ENCODE peak calls at places on chromosomes 3 and 15, in six cellular contexts. W, Y, X, Q, L and C are unnamed samples.
A peak's percentile ranks its signal among the peaks of the same experiment; 100 is the strongest.

GRCh38 chr15:58077427-58077826 is 11.9 kb upstream of the ALDH1A2 start:
- DNase-seq in W (no peak), Y (no peak), X (peak; percentile 59), Q (no peak), L (no peak), C (no peak)

GRCh38 chr3:71753716-71754609 is at the start of gene GPR27:
- DNase-seq in W (peak; percentile 37), Y (peak; percentile 12), X (peak; percentile 49), Q (no peak), L (peak; percentile 72), C (peak; percentile 56)

GRCh38 chr3:72185549-72186484 is 400.9 kb upstream of the PROK2 start:
- DNase-seq in W (peak; percentile 54), Y (peak; percentile 80), X (peak; percentile 42), Q (no peak), L (no peak), C (no peak)

GRCh38 chr15:51907136-51907862 is 64.3 kb downstream of the LEO1 start:
- DNase-seq in W (peak; percentile 31), Y (peak; percentile 42), X (peak; percentile 91), Q (no peak), L (no peak), C (no peak)

GRCh38 chr15:84671211-84671610 is 13.2 kb upstream of the NMB start:
- DNase-seq in W (peak; percentile 71), Y (peak; percentile 87), X (peak; percentile 25), Q (no peak), L (no peak), C (no peak)

GRCh38 chr15:42499888-42500609 is 4.6 kb downstream of the SNAP23 start:
- DNase-seq in W (no peak), Y (no peak), X (peak; percentile 93), Q (no peak), L (no peak), C (no peak)

GRCh38 chr3:184336484-184337230 is 743 bp upstream of the FAM131A start:
- DNase-seq in W (peak; percentile 68), Y (peak; percentile 65), X (no peak), Q (no peak), L (peak; percentile 54), C (no peak)

GRCh38 chr3:72744330-72744729 is 103.9 kb downstream of the SHQ1 start:
- DNase-seq in W (no peak), Y (no peak), X (no peak), Q (no peak), L (no peak), C (no peak)

GRCh38 chr15:37876900-37877299 is 57.5 kb upstream of the TMCO5A start:
- DNase-seq in W (no peak), Y (no peak), X (no peak), Q (no peak), L (no peak), C (no peak)

GRCh38 chr3:134064081-134064480 is 34.4 kb upstream of the SLCO2A1 start:
- DNase-seq in W (no peak), Y (no peak), X (no peak), Q (no peak), L (no peak), C (no peak)

GRCh38 chr3:53194218-53195065 is 33.4 kb downstream of the PRKCD start:
- DNase-seq in W (peak; percentile 23), Y (peak; percentile 39), X (no peak), Q (no peak), L (no peak), C (peak; percentile 61)

GRCh38 chr15:70488002-70488605 is 275.3 kb downstream of the UACA start:
- DNase-seq in W (peak; percentile 67), Y (peak; percentile 67), X (peak; percentile 92), Q (peak; percentile 73), L (peak; percentile 87), C (peak; percentile 75)

GRCh38 chr3:61978460-61979419 is 394.6 kb downstream of the FEZF2 start:
- DNase-seq in W (no peak), Y (no peak), X (no peak), Q (no peak), L (no peak), C (no peak)

GRCh38 chr15:69578792-69579587 is 126.4 kb downstream of the RPLP1 start:
- DNase-seq in W (no peak), Y (no peak), X (peak; percentile 56), Q (no peak), L (no peak), C (no peak)

GRCh38 chr3:155870945-155871745 is 695 bp downstream of the GMPS start:
- DNase-seq in W (no peak), Y (no peak), X (peak; percentile 42), Q (peak; percentile 56), L (peak; percentile 75), C (peak; percentile 54)

GRCh38 chr3:46276497-46277099 is 34.3 kb downstream of the CCR3 start:
- DNase-seq in W (peak; percentile 5), Y (no peak), X (peak; percentile 74), Q (no peak), L (peak; percentile 79), C (peak; percentile 73)

GRCh38 chr3:117660941-117661635 is 951.5 kb downstream of the TUSC7 start:
- DNase-seq in W (no peak), Y (peak; percentile 80), X (no peak), Q (no peak), L (no peak), C (no peak)

GRCh38 chr15:69265347-69265955 is 33.3 kb upstream of the PAQR5 start:
- DNase-seq in W (peak; percentile 31), Y (peak; percentile 17), X (peak; percentile 48), Q (no peak), L (no peak), C (no peak)

GRCh38 chr3:195227871-195228270 is 43.1 kb downstream of the XXYLT1 start:
- DNase-seq in W (no peak), Y (no peak), X (peak; percentile 62), Q (no peak), L (peak; percentile 31), C (no peak)

DNA sequence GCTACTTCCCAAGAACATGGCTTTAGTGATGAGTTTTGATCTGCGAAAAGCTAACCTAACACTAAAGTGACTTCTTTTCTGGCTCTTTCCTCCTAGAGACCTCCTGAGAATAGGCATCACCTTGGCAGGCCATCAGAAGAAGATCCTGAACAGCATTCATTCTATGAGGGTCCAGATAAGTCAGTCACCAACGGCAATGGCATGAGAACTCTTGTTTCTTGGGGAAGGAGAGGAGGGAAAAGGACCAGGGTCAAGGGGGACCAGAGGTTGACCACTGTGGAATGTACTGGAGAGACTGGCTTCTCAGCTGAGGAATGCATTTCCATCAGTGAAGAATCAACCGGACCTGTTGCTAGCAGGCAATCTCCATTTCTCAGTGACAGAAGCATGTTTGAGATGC is 463.9 kb downstream of the EPHB1 start:
- DNase-seq in W (no peak), Y (no peak), X (no peak), Q (no peak), L (no peak), C (no peak)
- H2AK5ac ChIP-seq in W (no peak overlapping the region), Y (no peak overlapping the region), X (no peak overlapping the region), Q (no peak overlapping the region), L (no peak overlapping the region), C (no peak overlapping the region)

GRCh38 chr15:38893920-38894259 is 329.3 kb upstream of the RASGRP1 start:
- DNase-seq in W (no peak), Y (no peak), X (peak; percentile 16), Q (no peak), L (no peak), C (no peak)
- H3K14ac ChIP-seq in W (no peak overlapping the region), Y (peak overlapping the region; percentile 91), X (no peak overlapping the region), Q (no peak overlapping the region), L (no peak overlapping the region), C (no peak overlapping the region)

GRCh38 chr3:176971613-176972174 is 225.6 kb downstream of the TBL1XR1 start:
- DNase-seq in W (no peak), Y (peak; percentile 16), X (no peak), Q (no peak), L (no peak), C (no peak)
- H2AK5ac ChIP-seq in W (no peak overlapping the region), Y (no peak overlapping the region), X (no peak overlapping the region), Q (no peak overlapping the region), L (no peak overlapping the region), C (no peak overlapping the region)

DNA sequence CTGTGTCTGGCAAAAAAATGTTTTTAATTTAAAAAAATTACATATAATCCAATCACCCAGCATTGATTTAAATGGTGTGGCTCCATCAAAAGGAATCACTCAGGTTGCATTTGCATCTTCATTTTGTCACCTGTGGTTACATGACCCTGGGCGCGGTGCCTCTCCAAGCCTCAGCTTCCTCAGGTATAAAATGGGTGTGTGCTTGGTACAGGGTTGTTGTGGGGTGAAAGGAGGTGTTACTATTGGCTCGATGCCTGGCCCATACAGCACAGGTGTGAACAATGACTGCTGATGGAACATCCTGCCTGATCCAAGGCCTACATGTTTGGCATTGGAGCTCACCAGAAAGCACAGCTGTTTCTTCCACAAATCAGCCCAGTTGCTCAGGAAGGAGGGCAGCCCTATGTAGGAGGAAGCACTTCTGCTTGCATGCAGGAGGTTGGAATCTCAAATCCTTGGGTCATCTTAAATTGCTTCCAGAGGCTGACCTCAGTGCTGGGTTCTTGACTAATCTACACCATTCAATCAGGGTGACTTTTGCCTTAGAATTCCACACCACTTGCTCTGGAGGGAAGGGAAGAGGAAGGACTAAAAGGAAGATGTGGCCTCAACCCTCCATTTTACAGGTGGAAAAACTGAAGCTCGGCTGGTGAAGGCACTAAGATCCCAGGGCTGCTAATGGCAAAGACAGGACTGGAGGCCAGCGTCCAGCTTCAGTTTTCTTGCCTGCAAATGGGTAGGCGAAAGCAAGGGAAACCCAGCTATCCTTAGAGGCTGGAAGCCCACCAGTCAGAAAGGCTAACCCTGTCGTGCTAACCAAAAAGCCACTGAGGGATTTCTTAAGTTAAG is 31.7 kb downstream of the BHLHE40 start:
- DNase-seq in W (no peak), Y (peak; percentile 39), X (no peak), Q (no peak), L (no peak), C (no peak)
- H3K14ac ChIP-seq in W (no peak overlapping the region), Y (no peak overlapping the region), X (peak overlapping the region; percentile 16), Q (no peak overlapping the region), L (no peak overlapping the region), C (no peak overlapping the region)

GRCh38 chr3:14458434-14459280 is 56.3 kb downstream of the SLC6A6 start:
- DNase-seq in W (no peak), Y (no peak), X (no peak), Q (no peak), L (no peak), C (no peak)

GRCh38 chr3:14459384-14459783 is 57.0 kb downstream of the SLC6A6 start:
- DNase-seq in W (no peak), Y (no peak), X (no peak), Q (no peak), L (no peak), C (no peak)

GRCh38 chr3:14457481-14457880 is 55.1 kb downstream of the SLC6A6 start:
- DNase-seq in W (no peak), Y (no peak), X (no peak), Q (no peak), L (no peak), C (no peak)

GRCh38 chr3:14456794-14457193 is 54.4 kb downstream of the SLC6A6 start:
- DNase-seq in W (no peak), Y (no peak), X (no peak), Q (no peak), L (no peak), C (no peak)

GRCh38 chr3:14457999-14458398 is 55.6 kb downstream of the SLC6A6 start:
- DNase-seq in W (no peak), Y (no peak), X (no peak), Q (no peak), L (peak; percentile 74), C (peak; percentile 78)
- H2AK5ac ChIP-seq in W (peak overlapping the region; percentile 83), Y (peak overlapping the region; percentile 23), X (no peak overlapping the region), Q (peak overlapping the region; percentile 48), L (no peak overlapping the region), C (no peak overlapping the region)

DNA sequence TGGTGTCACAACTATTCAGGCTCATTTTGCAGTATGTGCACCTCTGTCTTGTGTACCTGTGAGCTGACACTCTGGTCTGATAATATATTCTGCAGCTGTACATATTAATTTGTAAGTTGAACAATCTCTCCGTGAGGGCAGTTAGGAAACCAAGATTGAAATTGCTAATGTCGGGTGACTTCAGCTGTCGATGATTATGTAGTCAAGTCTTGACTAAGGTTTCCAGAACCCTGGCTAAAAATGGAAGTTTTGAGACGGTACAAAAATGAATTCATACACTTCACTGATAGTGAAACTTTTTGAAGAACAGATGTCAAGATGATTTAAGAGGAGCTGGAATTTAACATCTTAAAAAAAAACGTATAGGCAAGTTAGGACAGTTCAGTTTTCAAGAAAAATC is 196.8 kb upstream of the ICE2 start:
- DNase-seq in W (no peak), Y (no peak), X (no peak), Q (no peak), L (no peak), C (no peak)
- H3K14ac ChIP-seq in W (no peak overlapping the region), Y (no peak overlapping the region), X (no peak overlapping the region), Q (no peak overlapping the region), L (no peak overlapping the region), C (no peak overlapping the region)